ENCODE peak calls at places on chromosomes 16 and 17, in ten cellular contexts. D is esophagus squamous epithelium, B is cardiac fibroblast, R is AG09319, G is HCT116, K is BE2C, O is sigmoid colon, S is AG10803, P is tibial artery, Q is breast epithelium. T is an unnamed sample.

GRCh38 chr16:11316331-11317015 is 28.8 kb upstream of the RMI2 start:
- DNase-seq in D (no peak), B (no peak), R (no peak), G (no peak), K (no peak), O (no peak), S (no peak), P (no peak), Q (no peak), T (no peak)

GRCh38 chr17:31508310-31509094 is 117.0 kb downstream of the RAB11FIP4 start:
- DNase-seq in D (no peak), B (no peak), R (no peak), G (no peak), K (no peak), O (no peak), S (no peak), P (no peak), Q (no peak), T (no peak)

GRCh38 chr16:1920727-1921155 is 2.5 kb upstream of the HS3ST6 start:
- DNase-seq in D (no peak), B (no peak), R (no peak), G (no peak), K (peak), O (no peak), S (no peak), P (no peak), Q (no peak), T (no peak)

GRCh38 chr17:41377546-41377945 is 4.6 kb downstream of the KRT34 start:
- DNase-seq in D (no peak), B (no peak), R (no peak), G (no peak), K (no peak), O (no peak), S (peak), P (no peak), Q (no peak), T (no peak)

GRCh38 chr17:31389673-31390381 is 1.6 kb upstream of the RAB11FIP4 start:
- DNase-seq in D (no peak), B (no peak), R (no peak), G (no peak), K (no peak), O (no peak), S (no peak), P (no peak), Q (no peak), T (peak)

GRCh38 chr16:78240459-78241222 is 141.2 kb downstream of the WWOX start:
- DNase-seq in D (no peak), B (no peak), R (no peak), G (no peak), K (no peak), O (no peak), S (no peak), P (no peak), Q (peak), T (no peak)

GRCh38 chr17:7383742-7384488 is 3.0 kb downstream of the TNK1 start:
- DNase-seq in D (no peak), B (peak), R (no peak), G (no peak), K (peak), O (peak), S (no peak), P (no peak), Q (no peak), T (no peak)

GRCh38 chr17:82242977-82243647 is 14.3 kb downstream of the SLC16A3 start:
- DNase-seq in D (no peak), B (peak), R (peak), G (no peak), K (peak), O (peak), S (peak), P (peak), Q (peak), T (no peak)

GRCh38 chr16:49674255-49674980 is 181.5 kb downstream of the ZNF423 start:
- DNase-seq in D (no peak), B (no peak), R (no peak), G (no peak), K (no peak), O (no peak), S (no peak), P (no peak), Q (no peak), T (no peak)

GRCh38 chr17:78999056-78999768 is 10.4 kb downstream of the CANT1 start:
- DNase-seq in D (no peak), B (no peak), R (no peak), G (no peak), K (no peak), O (peak), S (no peak), P (no peak), Q (no peak), T (no peak)

GRCh38 chr16:63050391-63050790 is 1014.2 kb upstream of the CDH8 start:
- DNase-seq in D (no peak), B (no peak), R (no peak), G (no peak), K (no peak), O (no peak), S (no peak), P (no peak), Q (no peak), T (no peak)

GRCh38 chr16:31270795-31271194 is 11.0 kb downstream of the ITGAM start:
- DNase-seq in D (no peak), B (no peak), R (no peak), G (no peak), K (no peak), O (no peak), S (no peak), P (no peak), Q (no peak), T (peak)

GRCh38 chr16:83574388-83574787 is 233.4 kb upstream of the HSBP1 start:
- DNase-seq in D (no peak), B (peak), R (peak), G (peak), K (no peak), O (no peak), S (peak), P (no peak), Q (no peak), T (no peak)

GRCh38 chr17:68145088-68145487 is 102.8 kb upstream of the AMZ2 start:
- DNase-seq in D (no peak), B (no peak), R (no peak), G (no peak), K (no peak), O (no peak), S (no peak), P (no peak), Q (no peak), T (no peak)

GRCh38 chr16:81996664-81997529 is 14.4 kb downstream of the SDR42E1 start:
- DNase-seq in D (no peak), B (peak), R (no peak), G (peak), K (no peak), O (no peak), S (peak), P (no peak), Q (no peak), T (no peak)

GRCh38 chr16:55035037-55035436 is 104.4 kb downstream of the IRX5 start:
- DNase-seq in D (no peak), B (no peak), R (no peak), G (peak), K (peak), O (no peak), S (no peak), P (no peak), Q (no peak), T (no peak)

GRCh38 chr17:73770849-73771229 is 126.6 kb upstream of the SDK2 start:
- DNase-seq in D (no peak), B (no peak), R (no peak), G (no peak), K (no peak), O (no peak), S (no peak), P (no peak), Q (no peak), T (no peak)

DNA sequence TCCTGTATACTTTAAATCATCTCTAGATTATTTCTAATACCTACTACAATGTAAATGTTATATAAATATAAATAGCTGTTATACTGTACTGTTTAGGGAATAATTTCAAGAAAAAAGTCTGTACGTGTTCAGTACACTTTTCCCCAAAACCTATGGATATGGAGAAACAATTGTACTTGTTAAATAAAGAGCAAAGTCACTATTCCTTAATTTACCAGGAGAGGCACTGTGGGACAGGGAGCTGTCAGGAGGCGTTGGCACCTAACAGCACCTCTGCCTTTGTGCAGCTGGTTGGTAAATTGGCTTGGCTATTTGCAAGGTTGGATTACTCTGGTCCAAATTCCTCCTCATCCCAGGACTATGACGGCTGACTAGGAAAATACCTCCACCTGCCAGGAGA is 28.0 kb downstream of the CRHR1 start:
- DNase-seq in D (no peak), B (peak), R (no peak), G (peak), K (no peak), O (no peak), S (peak), P (no peak), Q (no peak), T (no peak)
- TF ChIP-seq CTCF in D (no peak), B (peak), R (no peak), G (peak), K (peak), O (no peak), S (no peak), P (no peak), Q (no peak), T (peak)

DNA sequence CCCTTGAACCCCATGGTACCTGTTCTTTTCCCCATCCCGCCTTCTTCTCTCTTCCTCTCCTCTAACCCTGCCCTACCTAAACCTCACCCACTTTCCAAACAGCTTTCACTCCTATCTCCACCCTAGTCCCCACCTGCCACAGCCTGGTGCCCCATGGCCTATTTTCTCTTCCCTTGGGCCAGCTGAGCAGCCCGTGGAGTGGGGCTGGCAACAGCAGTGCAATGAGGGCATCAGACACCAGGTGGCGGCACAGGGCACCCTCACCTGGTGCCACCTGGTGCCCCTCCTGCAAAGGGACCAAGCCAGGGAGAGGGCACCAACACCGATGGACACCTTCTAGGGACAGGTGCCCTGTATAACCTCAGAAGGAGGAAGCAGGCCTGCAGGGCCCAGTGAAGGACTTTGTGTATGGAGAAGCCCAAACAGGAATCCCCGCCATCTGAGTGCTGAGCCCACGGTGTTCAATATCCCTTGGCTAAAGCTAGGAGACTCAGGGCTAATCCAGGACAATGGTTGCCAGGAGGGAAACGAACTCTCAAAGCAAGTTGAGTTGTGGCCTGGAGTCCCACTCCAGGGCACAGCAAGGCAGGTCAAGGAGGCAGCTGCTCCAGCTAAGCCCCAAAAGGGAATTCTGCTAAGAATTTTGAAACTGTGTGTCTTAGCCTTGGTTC is 4.0 kb upstream of the ABCC3 start:
- DNase-seq in D (no peak), B (no peak), R (no peak), G (peak), K (peak), O (no peak), S (no peak), P (no peak), Q (peak), T (no peak)
- TF ChIP-seq CTCF in D (peak), B (peak), R (peak), G (no peak), K (peak), O (peak), S (peak), P (peak), Q (peak), T (peak)

GRCh38 chr17:38587956-38588771 is 17.6 kb downstream of the SRCIN1 start:
- DNase-seq in D (no peak), B (no peak), R (no peak), G (no peak), K (peak), O (no peak), S (no peak), P (no peak), Q (no peak), T (no peak)
- TF ChIP-seq CTCF in D (no peak), B (no peak), R (no peak), G (no peak), K (no peak), O (no peak), S (no peak), P (no peak), Q (no peak), T (no peak)

DNA sequence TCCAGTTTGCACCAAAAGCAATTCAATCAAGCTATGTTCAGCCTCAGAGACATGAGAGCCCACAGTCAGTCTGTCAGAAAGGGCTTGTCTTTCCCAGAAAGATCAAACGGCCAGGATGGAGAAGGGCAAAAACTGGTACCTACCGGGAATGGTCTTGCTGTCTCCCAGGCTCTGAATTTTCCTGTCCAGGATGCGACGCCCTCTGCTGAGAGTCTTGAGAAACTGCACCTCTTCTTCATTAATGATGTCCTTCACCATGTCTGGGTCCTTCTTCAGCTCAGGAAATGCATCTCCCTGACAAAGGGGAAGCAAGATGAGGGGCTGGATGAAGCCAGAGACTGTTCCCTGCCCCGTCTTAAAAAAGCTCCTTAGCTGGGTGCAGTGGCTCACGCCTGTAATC is 15.8 kb upstream of the EXOSC6 start:
- DNase-seq in D (no peak), B (peak), R (no peak), G (peak), K (peak), O (peak), S (peak), P (no peak), Q (no peak), T (no peak)
- TF ChIP-seq CTCF in D (no peak), B (peak), R (peak), G (peak), K (peak), O (peak), S (peak), P (peak), Q (peak), T (peak)

DNA sequence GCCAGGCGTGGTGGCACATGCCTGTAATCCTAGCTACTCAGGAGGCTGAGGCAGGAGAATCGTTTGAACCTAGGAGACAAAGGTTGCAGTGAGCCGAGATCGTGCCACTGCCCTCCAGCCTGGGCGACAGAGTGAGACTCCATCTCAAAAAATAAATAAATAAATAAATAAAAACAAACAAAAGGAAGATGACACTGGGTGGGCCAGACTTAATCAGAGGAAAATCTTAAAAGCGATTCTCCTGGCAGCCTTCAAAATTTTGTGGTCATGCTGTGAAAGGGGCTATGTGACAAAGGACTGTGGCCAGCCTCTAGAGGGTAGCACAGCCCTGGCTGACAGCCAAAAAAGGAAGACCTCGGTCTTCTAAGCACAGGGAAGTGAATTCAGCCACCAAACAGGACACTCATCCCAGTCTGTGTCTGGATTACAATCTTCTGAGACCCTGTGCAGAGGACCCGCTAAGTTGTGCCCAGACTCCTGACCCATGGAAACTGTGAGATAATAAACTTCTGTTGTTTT is 391.1 kb downstream of the CNTNAP4 start:
- DNase-seq in D (no peak), B (no peak), R (no peak), G (no peak), K (peak), O (no peak), S (no peak), P (no peak), Q (no peak), T (no peak)
- TF ChIP-seq CTCF in D (no peak), B (no peak), R (no peak), G (no peak), K (peak), O (no peak), S (no peak), P (no peak), Q (no peak), T (peak)

T was measured in type B pancreatic cell.